ENCODE peak calls at places on chromosomes 13 and 19, in nine cellular contexts. R is epithelial cell of esophagus; G is GM13976; H is neuronal stem cell; E is putamen; S is endothelial cell; D is CD8-positive, alpha-beta T cell; N is stimulated activated naive CD8-positive, alpha-beta T cell treated with anti-CD3 and anti-CD28 coated beads, Interleukin-15, Interleukin-2, amounts not matched to agents 100 U/mL and 50 U/mL, for 24 hours; W is NCI-H460. M is an unnamed sample.

GRCh38 chr13:78875792-78876580 is 217.0 kb upstream of the OBI1 start:
- DNase-seq in R (no peak), G (peak), H (no peak), E (no peak), S (no peak), D (no peak), N (no peak), W (no peak), M (no peak)

GRCh38 chr13:87684850-87685735 is 13.9 kb downstream of the SLITRK5 start:
- DNase-seq in R (no peak), G (no peak), H (no peak), E (no peak), S (no peak), D (no peak), N (no peak), W (no peak), M (no peak)

GRCh38 chr13:24284876-24285275 is 24.5 kb upstream of the C1QTNF9 start:
- DNase-seq in R (no peak), G (no peak), H (no peak), E (no peak), S (no peak), D (no peak), N (no peak), W (no peak), M (no peak)

GRCh38 chr19:35521124-35521743 is 6.9 kb downstream of the SBSN start:
- DNase-seq in R (no peak), G (no peak), H (no peak), E (no peak), S (no peak), D (no peak), N (no peak), W (no peak), M (no peak)

GRCh38 chr13:46119883-46120614 is 15.2 kb upstream of the CPB2 start:
- DNase-seq in R (peak), G (no peak), H (no peak), E (no peak), S (no peak), D (no peak), N (no peak), W (no peak), M (peak)

GRCh38 chr19:47391510-47392223 is 27.7 kb downstream of the MEIS3 start:
- DNase-seq in R (peak), G (peak), H (peak), E (peak), S (peak), D (peak), N (peak), W (peak), M (peak)

GRCh38 chr13:77190349-77190748 is 136.5 kb downstream of the MYCBP2 start:
- DNase-seq in R (no peak), G (no peak), H (no peak), E (no peak), S (no peak), D (no peak), N (no peak), W (no peak), M (no peak)

GRCh38 chr19:35261356-35262100 is 7.2 kb upstream of the USF2 start:
- DNase-seq in R (no peak), G (peak), H (no peak), E (no peak), S (no peak), D (no peak), N (peak), W (no peak), M (peak)

GRCh38 chr13:76887070-76887563 is 912 bp upstream of the KCTD12 start:
- DNase-seq in R (no peak), G (no peak), H (peak), E (no peak), S (peak), D (no peak), N (no peak), W (no peak), M (no peak)

GRCh38 chr19:49512970-49513745 is 697 bp downstream of the FCGRT start:
- DNase-seq in R (no peak), G (peak), H (peak), E (no peak), S (peak), D (no peak), N (peak), W (no peak), M (no peak)

GRCh38 chr13:97749174-97749573 is 204.3 kb upstream of the IPO5 start:
- DNase-seq in R (peak), G (no peak), H (no peak), E (no peak), S (no peak), D (no peak), N (no peak), W (no peak), M (no peak)

GRCh38 chr19:14517840-14518505 is at the start of gene DNAJB1:
- DNase-seq in R (peak), G (peak), H (no peak), E (peak), S (peak), D (peak), N (peak), W (no peak), M (peak)

GRCh38 chr19:45769821-45770191 is 754 bp upstream of the SIX5 start:
- DNase-seq in R (peak), G (no peak), H (no peak), E (peak), S (no peak), D (no peak), N (peak), W (no peak), M (peak)

GRCh38 chr19:1146418-1146711 is 27.7 kb downstream of the SBNO2 start:
- DNase-seq in R (no peak), G (no peak), H (no peak), E (no peak), S (no peak), D (no peak), N (no peak), W (no peak), M (no peak)

GRCh38 chr19:55703790-55704215 is 28.8 kb downstream of the EPN1 start:
- DNase-seq in R (peak), G (peak), H (no peak), E (peak), S (peak), D (peak), N (peak), W (peak), M (no peak)

GRCh38 chr13:26508885-26509284 is 48.6 kb upstream of the WASF3 start:
- DNase-seq in R (peak), G (no peak), H (no peak), E (no peak), S (no peak), D (no peak), N (no peak), W (peak), M (peak)

GRCh38 chr13:96426160-96426559 is 336.3 kb downstream of the HS6ST3 start:
- DNase-seq in R (no peak), G (no peak), H (no peak), E (no peak), S (no peak), D (no peak), N (no peak), W (no peak), M (no peak)

GRCh38 chr19:1252818-1253513 is 4.6 kb downstream of the MIDN start:
- DNase-seq in R (peak), G (no peak), H (no peak), E (peak), S (no peak), D (peak), N (peak), W (peak), M (peak)

GRCh38 chr13:60448907-60449510 is 52.0 kb downstream of the TDRD3 start:
- DNase-seq in R (peak), G (peak), H (peak), E (peak), S (peak), D (no peak), N (no peak), W (peak), M (no peak)

GRCh38 chr19:42284641-42285341 is 15.7 kb downstream of the CIC start:
- DNase-seq in R (no peak), G (no peak), H (peak), E (no peak), S (no peak), D (no peak), N (no peak), W (no peak), M (peak)

GRCh38 chr13:73958657-73959397 is 175.4 kb downstream of the KLF12 start:
- DNase-seq in R (peak), G (no peak), H (no peak), E (no peak), S (no peak), D (no peak), N (no peak), W (no peak), M (no peak)

GRCh38 chr19:53772943-53773342 is 51.2 kb downstream of the NLRP12 start:
- DNase-seq in R (peak), G (peak), H (peak), E (peak), S (peak), D (peak), N (peak), W (peak), M (peak)

GRCh38 chr13:76533251-76533650 is 353.0 kb downstream of the KCTD12 start:
- DNase-seq in R (peak), G (no peak), H (no peak), E (no peak), S (no peak), D (no peak), N (no peak), W (no peak), M (no peak)

GRCh38 chr13:100648354-100648753 is 26.2 kb downstream of the TMTC4 start:
- DNase-seq in R (no peak), G (no peak), H (no peak), E (no peak), S (no peak), D (no peak), N (no peak), W (no peak), M (no peak)

GRCh38 chr13:99967884-99968520 is 3.6 kb downstream of the ZIC5 start:
- DNase-seq in R (no peak), G (no peak), H (no peak), E (no peak), S (peak), D (no peak), N (no peak), W (no peak), M (no peak)

GRCh38 chr13:28448959-28449358 is 46.0 kb downstream of the FLT1 start:
- DNase-seq in R (no peak), G (no peak), H (no peak), E (no peak), S (no peak), D (no peak), N (no peak), W (no peak), M (no peak)